ENCODE peak calls at places on chromosomes 13 and 19, in nine cellular contexts. V is prostate gland, G is breast epithelium, E is transverse colon, X is stomach, Z is sigmoid colon, L is GM12878, W is H1, M is suprapubic skin. R is an unnamed sample.
A peak's percentile ranks its signal among the peaks of the same experiment; 100 is the strongest.

GRCh38 chr19:41161903-41162302 is 31.1 kb upstream of the CYP2S1 start:
- DNase-seq in V (no peak), G (no peak), E (no peak), X (no peak), Z (no peak), L (no peak), W (peak; percentile 89), M (no peak), R (no peak)

GRCh38 chr19:42132851-42133528 is 744 bp upstream of the POU2F2 start:
- DNase-seq in V (peak; percentile 56), G (peak; percentile 26), E (peak; percentile 79), X (peak; percentile 78), Z (peak; percentile 72), L (peak; percentile 33), W (peak; percentile 98), M (no peak), R (no peak)

GRCh38 chr13:66895780-66896179 is 334.4 kb downstream of the PCDH9 start:
- DNase-seq in V (no peak), G (no peak), E (no peak), X (no peak), Z (no peak), L (no peak), W (no peak), M (no peak), R (no peak)

GRCh38 chr19:49538643-49539042 is 10.8 kb downstream of the RCN3 start:
- DNase-seq in V (no peak), G (no peak), E (no peak), X (no peak), Z (no peak), L (no peak), W (no peak), M (no peak), R (no peak)

GRCh38 chr13:76808927-76809326 is 77.3 kb downstream of the KCTD12 start:
- DNase-seq in V (no peak), G (no peak), E (no peak), X (no peak), Z (no peak), L (no peak), W (no peak), M (no peak), R (no peak)

GRCh38 chr13:76438050-76438449 is 448.2 kb downstream of the KCTD12 start:
- DNase-seq in V (no peak), G (no peak), E (no peak), X (no peak), Z (no peak), L (no peak), W (no peak), M (no peak), R (no peak)

GRCh38 chr13:80529734-80530133 is 188.8 kb upstream of the SPRY2 start:
- DNase-seq in V (no peak), G (no peak), E (no peak), X (no peak), Z (no peak), L (no peak), W (no peak), M (no peak), R (no peak)

GRCh38 chr13:93180376-93180966 is 46.1 kb upstream of the GPC6 start:
- DNase-seq in V (no peak), G (no peak), E (no peak), X (no peak), Z (no peak), L (no peak), W (no peak), M (no peak), R (no peak)

DNA sequence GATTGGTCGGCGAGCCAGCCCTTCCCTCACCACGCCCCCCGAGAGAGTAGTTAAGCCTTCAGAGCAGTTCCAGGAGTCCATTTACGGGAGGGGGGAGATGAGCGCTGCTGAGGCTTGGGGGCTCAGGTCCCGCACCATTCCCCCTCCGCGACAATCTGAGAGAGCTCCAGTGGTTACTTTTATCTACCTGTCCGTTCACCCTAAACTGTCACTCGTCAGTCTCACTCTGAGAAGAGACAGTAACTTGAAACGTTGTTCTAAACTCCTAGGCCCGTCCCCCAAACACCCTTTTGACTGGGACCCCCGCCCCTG is 2.0 kb downstream of the FOSB start:
- DNase-seq in V (peak; percentile 93), G (no peak), E (peak; percentile 93), X (peak; percentile 91), Z (no peak), L (no peak), W (no peak), M (no peak), R (no peak)
- TF ChIP-seq POLR2A in V (peak; percentile 93), G (peak; percentile 9), E (peak; percentile 52), X (peak; percentile 19), Z (peak; percentile 49), L (peak; percentile 79), W (no peak), M (no peak), R (no peak)

GRCh38 chr19:29526730-29527499 is 1.1 kb downstream of the VSTM2B start:
- DNase-seq in V (no peak), G (no peak), E (no peak), X (no peak), Z (no peak), L (no peak), W (peak; percentile 62), M (no peak), R (no peak)

GRCh38 chr19:29529646-29530548 is 4.1 kb downstream of the VSTM2B start:
- DNase-seq in V (no peak), G (no peak), E (no peak), X (no peak), Z (peak; percentile 48), L (no peak), W (peak; percentile 83), M (no peak), R (no peak)

GRCh38 chr19:29528946-29529645 is 3.3 kb downstream of the VSTM2B start:
- DNase-seq in V (no peak), G (no peak), E (no peak), X (no peak), Z (peak; percentile 46), L (no peak), W (peak; percentile 70), M (no peak), R (no peak)

GRCh38 chr19:29527500-29528328 is 1.9 kb downstream of the VSTM2B start:
- DNase-seq in V (no peak), G (no peak), E (no peak), X (no peak), Z (no peak), L (no peak), W (no peak), M (no peak), R (no peak)

DNA sequence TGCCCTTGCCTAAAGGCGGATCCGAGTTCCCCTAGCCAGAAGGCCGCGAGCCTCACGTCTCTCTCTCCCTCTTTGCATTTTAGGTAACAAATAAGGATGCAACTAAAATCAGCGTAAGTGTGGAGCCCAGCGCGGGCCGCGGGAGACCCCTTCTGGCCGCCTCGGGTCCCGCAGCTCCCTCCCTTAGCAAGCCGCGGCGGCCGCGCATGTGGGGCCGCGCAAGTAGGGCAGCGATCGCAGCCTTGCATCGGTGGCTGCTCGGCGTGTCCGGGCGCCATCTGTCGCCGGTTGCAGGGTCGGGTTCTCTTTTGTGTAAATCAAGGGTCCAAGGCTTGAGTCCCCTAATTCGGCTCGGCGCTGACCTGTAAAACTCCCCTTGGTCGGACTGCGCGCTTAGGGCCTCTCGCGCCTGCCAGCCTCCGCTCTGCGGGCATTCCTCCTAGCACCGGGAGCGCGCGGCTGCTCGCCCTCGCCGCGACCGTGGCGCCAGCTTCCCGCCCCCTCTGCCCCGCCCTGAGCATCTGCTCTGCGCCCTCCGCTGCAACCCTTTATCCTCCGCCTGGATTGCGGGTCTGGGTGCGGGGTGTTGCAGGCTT is 2.7 kb downstream of the VSTM2B start:
- DNase-seq in V (no peak), G (peak; percentile 22), E (peak; percentile 26), X (no peak), Z (peak; percentile 66), L (peak; percentile 3), W (peak; percentile 91), M (no peak), R (no peak)
- H3K4me1 ChIP-seq in V (peaks cover 7% of the 10 kb centered on the region), G (peaks cover 8% of the 10 kb centered on the region), E (peaks cover 4% of the 10 kb centered on the region), X (peaks cover 60% of the 10 kb centered on the region), Z (no peaks in the 10 kb centered on the region), L (no peaks in the 10 kb centered on the region), W (peaks cover 6% of the 10 kb centered on the region), M (peaks cover 54% of the 10 kb centered on the region), R (peaks cover 56% of the 10 kb centered on the region)

GRCh38 chr13:110404321-110404720 is 97.2 kb downstream of the COL4A2 start:
- DNase-seq in V (no peak), G (peak; percentile 12), E (no peak), X (no peak), Z (no peak), L (no peak), W (no peak), M (no peak), R (no peak)

GRCh38 chr13:110407531-110407930 is 100.4 kb downstream of the COL4A2 start:
- DNase-seq in V (no peak), G (peak; percentile 14), E (no peak), X (no peak), Z (no peak), L (no peak), W (no peak), M (no peak), R (no peak)

GRCh38 chr13:110407021-110407420 is 99.9 kb downstream of the COL4A2 start:
- DNase-seq in V (no peak), G (peak; percentile 13), E (no peak), X (no peak), Z (no peak), L (no peak), W (no peak), M (no peak), R (no peak)

GRCh38 chr13:110403721-110404120 is 96.6 kb downstream of the COL4A2 start:
- DNase-seq in V (no peak), G (no peak), E (no peak), X (no peak), Z (no peak), L (no peak), W (no peak), M (no peak), R (no peak)

DNA sequence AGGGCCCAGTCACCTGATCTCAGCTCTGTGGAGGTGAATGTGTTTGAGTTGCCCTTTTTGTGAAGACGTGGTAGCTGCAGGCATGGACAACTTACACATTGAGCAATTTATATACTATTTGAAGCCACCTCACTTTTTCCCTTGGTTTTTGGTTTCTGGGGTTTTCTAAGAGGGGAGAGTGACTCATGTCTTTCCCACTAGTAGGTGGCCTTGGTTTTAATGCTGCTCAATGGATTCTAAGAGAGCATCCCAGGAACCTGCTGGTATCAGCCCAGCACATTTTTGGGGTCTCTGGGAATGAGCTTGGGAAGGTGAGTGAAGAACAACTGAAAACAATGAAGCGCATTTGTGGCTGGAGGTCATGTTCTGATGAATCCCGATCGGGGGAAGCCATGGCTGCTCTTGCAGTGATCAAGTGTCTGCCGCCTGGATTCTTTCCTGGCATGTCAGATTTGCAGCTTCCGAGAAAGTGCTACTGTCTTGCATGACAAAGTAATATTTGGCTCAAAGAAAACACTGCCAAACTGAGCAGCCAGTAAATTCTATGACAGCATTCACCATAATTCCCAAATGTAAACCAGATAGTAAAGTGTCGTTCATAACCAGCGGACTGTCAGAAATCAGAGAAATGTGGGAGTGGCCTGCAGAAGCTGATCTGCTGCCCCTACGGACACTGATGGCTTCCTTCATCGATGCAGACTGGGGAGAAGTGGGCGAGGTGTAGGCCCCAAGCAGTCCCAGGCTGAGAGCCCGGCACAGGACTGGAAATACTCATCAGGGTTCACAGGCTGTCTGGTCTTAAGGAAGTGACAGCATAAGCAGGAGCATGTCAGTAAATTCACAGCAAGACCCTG is 98.7 kb downstream of the COL4A2 start:
- DNase-seq in V (no peak), G (peak; percentile 11), E (no peak), X (no peak), Z (no peak), L (no peak), W (no peak), M (no peak), R (no peak)
- TF ChIP-seq POLR2AphosphoS5 in V (no peak), G (no peak), E (peak; percentile 43), X (no peak), Z (no peak), L (no peak), W (no peak), M (no peak), R (peak; percentile 18)

DNA sequence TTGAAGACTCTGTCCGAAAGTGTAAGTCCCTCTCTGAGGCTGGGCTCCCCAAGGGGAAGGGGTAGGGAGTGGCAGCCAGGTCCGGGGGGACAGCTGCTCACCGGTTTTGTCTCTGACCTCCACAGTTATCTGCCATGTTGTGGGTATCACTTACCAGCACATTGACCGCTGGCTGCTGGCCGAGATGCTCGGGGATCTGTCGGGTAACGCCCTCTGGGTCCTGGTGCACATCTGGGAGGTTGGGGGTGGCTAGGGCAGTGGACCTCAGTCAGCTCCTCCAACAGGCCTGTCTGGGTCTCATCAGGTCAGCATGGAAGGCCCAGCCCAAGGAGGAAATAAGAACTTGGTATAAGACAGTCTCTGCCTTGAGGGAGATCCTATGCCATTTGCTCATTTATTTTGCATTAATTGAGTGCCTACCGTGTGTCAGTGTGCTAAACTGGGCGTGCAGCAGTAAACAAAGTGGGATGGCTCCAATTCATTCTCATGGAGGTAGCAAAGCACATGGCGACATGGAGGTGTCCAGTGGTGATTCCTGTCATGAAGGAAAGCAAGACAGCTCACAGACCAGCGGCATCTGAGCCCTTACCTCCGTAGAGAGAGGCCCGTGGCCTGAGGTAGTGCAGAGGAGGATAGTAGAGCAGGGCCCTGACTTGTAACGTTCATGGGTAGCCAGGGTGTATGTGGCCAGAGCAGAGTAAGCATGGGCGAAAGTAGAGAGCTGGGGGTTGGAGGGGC is 13.7 kb downstream of the EIF3K start:
- DNase-seq in V (no peak), G (no peak), E (no peak), X (no peak), Z (no peak), L (no peak), W (no peak), M (no peak), R (no peak)
- TF ChIP-seq POLR2A in V (no peak), G (no peak), E (no peak), X (no peak), Z (no peak), L (peak; percentile 48), W (peak; percentile 4), M (no peak), R (no peak)

R was measured in esophagus muscularis mucosa.